ENCODE peak calls at places on chromosomes 12 and 14, in five cellular contexts. P is HFF-Myc, V is AG04449, N is fibroblast of lung, G is suprapubic skin. Y is an unnamed sample.

GRCh38 chr14:79573486-79573885 is 637.8 kb downstream of the DIO2 start:
- DNase-seq in N (peak), G (no peak), V (no peak), P (no peak), Y (no peak)

GRCh38 chr12:124663771-124664366 is 96.5 kb upstream of the NCOR2 start:
- DNase-seq in V (no peak), N (peak), P (no peak), G (no peak), Y (no peak)

GRCh38 chr14:103111297-103111981 is 11.8 kb upstream of the TNFAIP2 start:
- DNase-seq in P (no peak), V (no peak), N (no peak), G (no peak), Y (no peak)

GRCh38 chr14:21735639-21736307 is 62.2 kb upstream of the OR4E1 start:
- DNase-seq in P (no peak), V (no peak), N (no peak), G (no peak), Y (no peak)

GRCh38 chr14:93496856-93497255 is 66.1 kb downstream of the UNC79 start:
- DNase-seq in G (no peak), V (no peak), N (no peak), P (no peak), Y (no peak)

GRCh38 chr12:11085419-11085818 is 6.7 kb downstream of the TAS2R43 start:
- DNase-seq in N (peak), G (no peak), V (no peak), P (no peak), Y (no peak)

GRCh38 chr14:92322516-92322915 is 449 bp upstream of the SLC24A4 start:
- DNase-seq in G (no peak), V (no peak), N (no peak), P (no peak), Y (no peak)

GRCh38 chr14:64828096-64828495 is 51.6 kb downstream of the SPTB start:
- DNase-seq in N (no peak), G (no peak), P (no peak), V (no peak), Y (no peak)

GRCh38 chr12:65152586-65152985 is 16.8 kb upstream of the LEMD3 start:
- DNase-seq in P (no peak), N (peak), V (no peak), G (no peak), Y (no peak)

GRCh38 chr12:70507442-70507841 is 129.8 kb downstream of the PTPRB start:
- DNase-seq in V (no peak), N (peak), G (no peak), P (no peak), Y (no peak)

GRCh38 chr12:103768467-103769123 is 72.4 kb downstream of the NT5DC3 start:
- DNase-seq in N (no peak), P (no peak), V (no peak), G (no peak), Y (no peak)

GRCh38 chr14:75277000-75277795 is 1.4 kb upstream of the FOS start:
- DNase-seq in P (no peak), V (no peak), N (peak), G (peak), Y (peak)

GRCh38 chr12:2402180-2402579 is 349.4 kb downstream of the CACNA1C start:
- DNase-seq in G (no peak), N (no peak), V (no peak), P (no peak), Y (no peak)

GRCh38 chr12:101759396-101760047 is 20.3 kb upstream of the SYCP3 start:
- DNase-seq in P (peak), N (peak), V (no peak), G (no peak), Y (no peak)

GRCh38 chr12:97837401-97837800 is 374.8 kb downstream of the RMST start:
- DNase-seq in G (no peak), P (no peak), V (no peak), N (peak), Y (peak)

GRCh38 chr14:38065101-38065762 is 142.5 kb upstream of the SSTR1 start:
- DNase-seq in G (no peak), N (no peak), P (no peak), V (no peak), Y (no peak)

GRCh38 chr12:49870501-49871262 is 27.8 kb upstream of the BCDIN3D start:
- DNase-seq in G (no peak), N (no peak), V (no peak), P (no peak), Y (no peak)

GRCh38 chr12:124786065-124786964 is 77.3 kb downstream of the SCARB1 start:
- DNase-seq in P (no peak), V (peak), G (no peak), N (peak), Y (no peak)

GRCh38 chr12:8860165-8860961 is 37.9 kb downstream of the A2ML1 start:
- DNase-seq in G (no peak), P (peak), N (peak), V (peak), Y (peak)

GRCh38 chr12:49916129-49916919 is 12.6 kb upstream of the FAIM2 start:
- DNase-seq in G (no peak), N (no peak), P (no peak), V (no peak), Y (no peak)

GRCh38 chr12:116508145-116509121 is 50.7 kb upstream of the MAP1LC3B2 start:
- DNase-seq in N (peak), P (no peak), V (no peak), G (no peak), Y (peak)

GRCh38 chr12:18703326-18703725 is 34.5 kb downstream of the PLCZ1 start:
- DNase-seq in G (no peak), N (no peak), P (no peak), V (no peak), Y (no peak)

GRCh38 chr14:65927871-65928270 is 515.3 kb downstream of the FUT8 start:
- DNase-seq in N (no peak), G (no peak), V (no peak), P (no peak), Y (no peak)

GRCh38 chr14:103749452-103749851 is 33.8 kb downstream of the ZFYVE21 start:
- DNase-seq in V (no peak), N (no peak), P (no peak), G (no peak), Y (no peak)

GRCh38 chr12:131106542-131106941 is 152.8 kb downstream of the ADGRD1 start:
- DNase-seq in V (no peak), P (no peak), N (no peak), G (peak), Y (no peak)

GRCh38 chr12:111304642-111305071 is 64.2 kb downstream of the PHETA1 start:
- DNase-seq in P (peak), N (no peak), V (no peak), G (no peak), Y (peak)

GRCh38 chr14:99809376-99809775 is 16.2 kb downstream of the EML1 start:
- DNase-seq in V (no peak), G (peak), P (no peak), N (peak), Y (no peak)

GRCh38 chr12:3988519-3989217 is 115.5 kb upstream of the PARP11 start:
- DNase-seq in G (no peak), P (no peak), N (no peak), V (no peak), Y (no peak)

GRCh38 chr12:69998011-69998410 is 173.0 kb downstream of the MYRFL start:
- DNase-seq in N (no peak), G (no peak), P (no peak), V (no peak), Y (no peak)

GRCh38 chr12:124044021-124044420 is 71.0 kb downstream of the ZNF664 start:
- DNase-seq in P (no peak), N (no peak), G (no peak), V (no peak), Y (no peak)

GRCh38 chr14:77148510-77149231 is 7.1 kb upstream of the ZDHHC22 start:
- DNase-seq in G (peak), N (no peak), P (no peak), V (no peak), Y (no peak)

GRCh38 chr14:100336618-100337530 is 13.7 kb downstream of the SLC25A47 start:
- DNase-seq in N (no peak), V (no peak), G (peak), P (no peak), Y (no peak)

GRCh38 chr14:88791629-88792571 is 853 bp downstream of the EML5 start:
- DNase-seq in G (no peak), N (peak), V (no peak), P (no peak), Y (peak)

GRCh38 chr12:2356601-2357125 is 303.9 kb downstream of the CACNA1C start:
- DNase-seq in P (no peak), G (no peak), V (no peak), N (no peak), Y (peak)

GRCh38 chr12:130351331-130351730 is 13.6 kb downstream of the PIWIL1 start:
- DNase-seq in G (no peak), N (no peak), P (no peak), V (no peak), Y (no peak)

GRCh38 chr12:9039397-9039977 is 50.1 kb downstream of the KLRG1 start:
- DNase-seq in G (no peak), N (peak), V (no peak), P (peak), Y (peak)

GRCh38 chr14:54610051-54610977 is 43.4 kb downstream of the SAMD4A start:
- DNase-seq in V (no peak), P (no peak), G (no peak), N (peak), Y (no peak)

GRCh38 chr14:104843442-104844305 is 21.4 kb upstream of the CEP170B start:
- DNase-seq in V (no peak), G (no peak), P (no peak), N (no peak), Y (no peak)

GRCh38 chr14:104843006-104843405 is 22.1 kb upstream of the CEP170B start:
- DNase-seq in N (no peak), V (no peak), P (no peak), G (no peak), Y (no peak)

GRCh38 chr14:104845834-104846441 is 19.1 kb upstream of the CEP170B start:
- DNase-seq in N (no peak), G (no peak), P (no peak), V (no peak), Y (no peak)

GRCh38 chr14:104844306-104845032 is 20.6 kb upstream of the CEP170B start:
- DNase-seq in N (no peak), P (no peak), G (no peak), V (no peak), Y (no peak)

DNA sequence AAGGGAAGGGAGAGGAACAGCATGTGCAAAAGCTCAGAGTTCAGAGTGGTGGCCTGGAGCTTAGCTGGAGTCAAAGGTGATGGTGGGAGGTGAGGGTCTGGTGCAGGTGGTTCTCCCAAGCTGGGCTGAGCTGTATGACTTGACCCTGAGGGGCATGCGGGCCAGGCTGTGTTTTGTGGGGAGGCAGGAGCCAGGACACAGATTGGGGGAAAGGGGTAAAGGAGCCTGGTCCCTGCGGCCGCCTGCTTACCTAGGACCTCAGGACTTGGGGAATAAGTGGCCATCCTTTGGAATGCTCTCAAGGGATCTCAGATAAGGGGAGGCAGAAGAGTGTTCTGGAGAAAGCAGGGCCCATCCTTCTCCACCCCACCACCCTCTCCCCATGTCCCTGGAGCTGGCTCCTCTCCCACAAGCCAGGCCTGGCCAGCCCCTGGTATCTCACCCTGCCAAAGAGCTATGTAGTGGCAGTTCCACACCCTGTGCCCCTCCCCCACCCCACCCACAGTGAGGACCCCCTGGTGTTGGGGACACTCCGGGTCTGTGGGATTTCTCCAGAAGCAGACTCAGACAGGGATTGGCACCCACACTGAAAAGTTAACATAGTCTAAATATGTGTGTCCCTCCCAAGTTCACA is 19.9 kb upstream of the CEP170B start:
- DNase-seq in P (no peak), G (no peak), N (no peak), V (no peak), Y (no peak)
- TF ChIP-seq CTCF in P (no peak), G (no peak), N (no peak), V (no peak), Y (no peak)

DNA sequence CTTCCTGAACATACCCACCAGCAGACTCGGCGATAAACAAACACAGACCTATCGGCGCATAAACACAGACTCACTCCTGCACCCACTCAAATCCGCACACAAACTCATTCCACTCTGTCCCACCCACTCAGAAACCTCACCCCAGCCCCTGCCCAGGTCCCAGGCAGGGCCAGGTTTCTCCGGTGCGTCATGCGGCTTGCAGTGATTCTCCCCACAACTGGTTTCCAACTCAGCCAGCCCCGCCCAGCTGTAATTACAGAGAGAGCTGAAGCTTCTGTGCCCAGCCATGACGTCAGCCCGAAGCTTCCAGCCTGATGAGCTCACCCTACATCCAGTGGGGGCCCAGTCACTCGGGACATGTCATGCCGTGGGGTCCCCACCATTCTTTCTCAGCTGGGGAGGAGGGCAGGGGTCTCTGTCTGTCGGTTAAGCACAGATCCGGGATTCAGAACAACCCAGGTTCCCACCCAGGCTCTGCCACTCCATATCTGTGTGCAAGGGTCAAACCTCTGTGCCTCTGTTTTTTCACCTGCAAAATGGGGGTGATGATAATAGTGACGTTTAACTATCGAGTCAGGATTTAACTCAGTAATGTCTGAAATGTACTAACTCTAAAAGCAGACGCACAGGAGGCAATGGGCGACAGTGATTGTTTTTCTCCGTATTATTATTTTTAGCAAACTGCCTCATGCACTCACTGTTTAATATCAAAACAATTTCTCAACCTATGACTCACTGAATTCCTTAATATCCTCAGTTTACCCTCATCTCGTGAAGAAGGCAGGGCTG is 2.3 kb upstream of the HSPB8 start:
- DNase-seq in V (peak), P (peak), G (peak), N (peak), Y (peak)
- H3K4me3 ChIP-seq in V (peak), P (no peak), G (peak), N (peak), Y (no peak)

GRCh38 chr12:23621910-23622309 is 327.6 kb downstream of the SOX5 start:
- DNase-seq in G (no peak), N (no peak), V (no peak), P (no peak), Y (no peak)
- TF ChIP-seq CTCF in G (no peak), N (no peak), V (no peak), P (no peak), Y (no peak)

GRCh38 chr12:109716512-109717389 is 3.1 kb downstream of the FAM222A start:
- DNase-seq in N (no peak), G (no peak), V (no peak), P (no peak), Y (no peak)

GRCh38 chr12:109717390-109718357 is 4.0 kb downstream of the FAM222A start:
- DNase-seq in N (no peak), V (no peak), G (no peak), P (no peak), Y (no peak)

GRCh38 chr12:109720152-109720855 is 6.7 kb downstream of the FAM222A start:
- DNase-seq in G (no peak), P (no peak), V (no peak), N (no peak), Y (no peak)

GRCh38 chr12:109719123-109720022 is 5.7 kb downstream of the FAM222A start:
- DNase-seq in N (no peak), G (no peak), V (no peak), P (no peak), Y (peak)

DNA sequence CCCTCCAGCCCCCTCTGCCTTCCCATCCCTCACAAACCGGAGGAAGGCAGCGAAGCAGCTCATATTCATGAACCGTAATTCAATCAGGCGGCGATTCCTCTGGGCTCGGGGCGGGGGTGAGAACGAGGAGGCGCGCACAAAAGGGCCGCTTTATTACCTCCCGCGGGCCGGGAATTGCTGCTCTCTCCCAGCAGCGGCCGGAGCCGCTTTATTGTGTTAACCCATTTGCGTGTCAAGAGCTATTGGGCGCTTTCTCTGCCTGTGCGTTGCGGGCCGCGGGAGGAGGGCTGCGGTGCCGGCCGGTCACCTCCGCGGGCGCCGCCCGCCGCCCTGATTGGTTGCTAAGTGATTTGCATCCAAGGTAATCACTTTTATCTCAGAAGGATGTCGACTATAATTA is 4.8 kb downstream of the FAM222A start:
- DNase-seq in P (no peak), N (no peak), G (no peak), V (no peak), Y (no peak)
- H3K4me3 ChIP-seq in P (no peak), N (no peak), G (no peak), V (no peak), Y (no peak)

GRCh38 chr12:123041042-123041531 is 60.6 kb downstream of the ARL6IP4 start:
- DNase-seq in V (no peak), N (no peak), G (no peak), P (no peak), Y (no peak)

GRCh38 chr12:123045678-123046077 is 65.2 kb downstream of the ARL6IP4 start:
- DNase-seq in P (no peak), N (no peak), V (no peak), G (no peak), Y (no peak)

GRCh38 chr12:123044351-123044750 is 63.9 kb downstream of the ARL6IP4 start:
- DNase-seq in N (no peak), G (no peak), P (no peak), V (no peak), Y (no peak)

GRCh38 chr12:123041811-123042655 is 61.6 kb downstream of the ARL6IP4 start:
- DNase-seq in P (no peak), G (no peak), V (peak), N (peak), Y (no peak)

DNA sequence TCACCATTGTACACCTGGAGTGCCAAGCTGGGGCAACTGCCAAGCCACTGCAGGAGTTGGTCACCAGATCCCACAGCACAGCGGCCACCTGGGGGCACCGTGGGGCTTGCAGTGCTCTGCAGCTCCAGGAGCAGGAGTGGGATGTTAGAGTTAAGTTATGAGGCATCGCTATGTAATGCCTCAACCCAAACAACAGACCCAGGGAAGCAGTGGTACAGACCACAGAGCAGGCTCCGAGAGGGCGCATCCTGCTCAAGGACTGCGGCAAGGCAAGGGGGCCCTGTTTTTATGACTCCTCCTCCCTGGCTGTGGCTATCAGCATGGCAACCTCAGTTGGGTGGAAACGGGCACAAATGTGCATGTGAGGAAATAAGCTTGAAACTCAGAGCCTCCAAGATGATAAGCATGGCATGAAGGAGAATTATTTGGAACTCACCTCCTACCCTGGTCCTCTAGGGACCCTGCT is 63.1 kb downstream of the ARL6IP4 start:
- DNase-seq in N (peak), V (peak), P (peak), G (no peak), Y (peak)
- TF ChIP-seq CTCF in N (peak), V (peak), P (peak), G (peak), Y (peak)

GRCh38 chr12:118513554-118513953 is 137.2 kb downstream of the SUDS3 start:
- DNase-seq in V (no peak), N (no peak), P (no peak), G (no peak), Y (no peak)
- H3K4me3 ChIP-seq in V (no peak), N (no peak), P (no peak), G (no peak), Y (no peak)

Y was measured in Caco-2.